ENCODE peak calls at places on chromosomes 12 and 14, in ten cellular contexts. Q is neural progenitor cell, B is kidney epithelial cell, I is HFF-Myc, C is brain microvascular endothelial cell, X is GM12865, A is PC-9, S is Caco-2, U is HL-60, K is PC-3. J is an unnamed sample.

GRCh38 chr12:89477633-89478279 is 46.8 kb downstream of the GALNT4 start:
- DNase-seq in K (no peak), Q (no peak), S (no peak), B (no peak), U (no peak), X (no peak), I (no peak), C (no peak), A (no peak), J (no peak)

GRCh38 chr14:75615200-75615599 is 36.8 kb downstream of the FLVCR2 start:
- DNase-seq in Q (no peak), A (no peak), I (no peak), K (no peak), B (no peak), X (peak), C (no peak), S (no peak), U (no peak), J (no peak)

GRCh38 chr14:21723431-21724045 is 49.9 kb upstream of the OR4E1 start:
- DNase-seq in X (peak), Q (peak), C (no peak), A (peak), S (peak), K (peak), B (no peak), U (no peak), I (no peak), J (no peak)

GRCh38 chr14:74902941-74903705 is 19.9 kb downstream of the RPS6KL1 start:
- DNase-seq in Q (peak), A (no peak), K (no peak), X (no peak), S (no peak), C (no peak), I (no peak), B (no peak), U (no peak), J (no peak)

GRCh38 chr14:50321009-50321660 is 9.0 kb downstream of the DMAC2L start:
- DNase-seq in Q (peak), K (peak), U (peak), B (peak), A (peak), X (peak), S (peak), C (peak), I (peak), J (peak)

GRCh38 chr14:68779761-68780323 is 13.0 kb downstream of the ZFP36L1 start:
- DNase-seq in I (peak), U (no peak), X (no peak), K (peak), A (peak), Q (no peak), B (peak), S (peak), C (peak), J (no peak)

GRCh38 chr14:75132374-75133086 is 5.7 kb upstream of the NEK9 start:
- DNase-seq in U (no peak), S (peak), X (peak), B (no peak), Q (peak), K (peak), A (peak), I (peak), C (peak), J (no peak)

GRCh38 chr14:69088523-69089445 is 64.1 kb downstream of the DCAF5 start:
- DNase-seq in A (no peak), S (no peak), U (no peak), K (no peak), X (no peak), B (no peak), I (no peak), Q (no peak), C (peak), J (no peak)

GRCh38 chr12:116797885-116798284 is 59.8 kb downstream of the RNFT2 start:
- DNase-seq in K (no peak), B (no peak), C (no peak), X (no peak), A (no peak), I (no peak), U (no peak), Q (no peak), S (no peak), J (peak)

GRCh38 chr14:68873379-68873778 is 80.5 kb upstream of the ZFP36L1 start:
- DNase-seq in B (no peak), X (no peak), S (no peak), Q (no peak), I (no peak), C (no peak), K (no peak), U (no peak), A (no peak), J (no peak)

GRCh38 chr12:1719139-1719538 is 28.3 kb downstream of the ADIPOR2 start:
- DNase-seq in U (no peak), Q (no peak), B (no peak), I (no peak), X (no peak), C (no peak), A (no peak), S (no peak), K (no peak), J (no peak)

GRCh38 chr12:109098142-109098652 is 800 bp downstream of the UNG start:
- DNase-seq in Q (no peak), U (no peak), X (no peak), B (no peak), C (peak), K (peak), I (no peak), A (no peak), S (no peak), J (no peak)

GRCh38 chr14:104772707-104773504 is 20.0 kb downstream of the SIVA1 start:
- DNase-seq in I (no peak), A (no peak), B (no peak), X (no peak), Q (no peak), U (no peak), S (no peak), C (no peak), K (no peak), J (no peak)

GRCh38 chr12:96698521-96698920 is 208.5 kb upstream of the NEDD1 start:
- DNase-seq in I (no peak), B (no peak), A (no peak), C (no peak), S (no peak), U (no peak), X (peak), Q (no peak), K (peak), J (no peak)

GRCh38 chr14:38256358-38256840 is 506 bp upstream of the CLEC14A start:
- DNase-seq in A (no peak), S (no peak), Q (peak), B (no peak), C (peak), X (no peak), K (no peak), U (no peak), I (no peak), J (no peak)

GRCh38 chr12:111773801-111774551 is 7.2 kb downstream of the ALDH2 start:
- DNase-seq in X (peak), K (no peak), B (peak), Q (peak), I (peak), A (no peak), S (peak), C (no peak), U (no peak), J (no peak)

GRCh38 chr12:3207858-3208257 is 130.7 kb downstream of the TSPAN9 start:
- DNase-seq in B (no peak), K (no peak), C (no peak), X (peak), Q (peak), U (no peak), S (peak), A (no peak), I (no peak), J (no peak)

GRCh38 chr14:68203871-68204270 is 384.3 kb downstream of the RAD51B start:
- DNase-seq in A (no peak), K (no peak), C (no peak), X (no peak), Q (no peak), U (no peak), B (no peak), S (no peak), I (no peak), J (no peak)

GRCh38 chr14:52977798-52978197 is 26.9 kb upstream of the FERMT2 start:
- DNase-seq in Q (no peak), U (no peak), X (no peak), A (no peak), K (no peak), I (no peak), B (no peak), C (no peak), S (no peak), J (no peak)

GRCh38 chr12:87216436-87216835 is 812.8 kb downstream of the C12orf50 start:
- DNase-seq in I (no peak), B (no peak), K (no peak), S (no peak), C (peak), A (no peak), Q (no peak), X (no peak), U (no peak), J (no peak)

GRCh38 chr14:23120405-23121251 is 1.6 kb upstream of the CEBPE start:
- DNase-seq in C (peak), A (peak), U (peak), I (peak), Q (peak), X (peak), K (peak), B (peak), S (peak), J (peak)

GRCh38 chr12:53051058-53051880 is 1.4 kb downstream of the TNS2 start:
- DNase-seq in A (no peak), K (no peak), S (peak), Q (no peak), U (no peak), B (no peak), X (no peak), C (peak), I (no peak), J (no peak)

GRCh38 chr12:79848321-79848720 is 86.6 kb downstream of the PPP1R12A start:
- DNase-seq in S (no peak), K (no peak), Q (no peak), I (peak), A (no peak), U (no peak), X (no peak), C (no peak), B (no peak), J (peak)

GRCh38 chr14:76564471-76565119 is 188.7 kb downstream of the ESRRB start:
- DNase-seq in C (no peak), S (no peak), I (no peak), K (no peak), U (no peak), B (no peak), A (no peak), X (peak), Q (peak), J (no peak)

GRCh38 chr12:8609061-8609570 is 3.5 kb downstream of the AICDA start:
- DNase-seq in I (peak), X (peak), C (peak), U (no peak), K (peak), Q (peak), S (peak), B (no peak), A (peak), J (peak)

GRCh38 chr12:32906407-32907165 is 10.0 kb upstream of the PKP2 start:
- DNase-seq in C (no peak), X (peak), K (peak), I (no peak), S (no peak), A (peak), Q (no peak), B (no peak), U (no peak), J (no peak)

GRCh38 chr12:82862069-82862841 is 175.5 kb downstream of the TMTC2 start:
- DNase-seq in C (peak), B (no peak), X (no peak), K (peak), S (no peak), Q (no peak), A (no peak), I (peak), U (no peak), J (peak)

GRCh38 chr12:72089678-72090077 is 151.0 kb downstream of the TPH2 start:
- DNase-seq in Q (no peak), C (no peak), A (no peak), X (no peak), B (no peak), U (no peak), S (no peak), K (no peak), I (no peak), J (peak)

GRCh38 chr12:70367268-70368141 is 1.4 kb downstream of the KCNMB4 start:
- DNase-seq in A (no peak), B (no peak), Q (peak), C (no peak), I (no peak), X (no peak), K (no peak), U (no peak), S (no peak), J (no peak)

GRCh38 chr14:69951263-69951662 is 72.0 kb downstream of the SMOC1 start:
- DNase-seq in K (no peak), B (no peak), U (no peak), X (no peak), S (no peak), C (no peak), A (no peak), Q (no peak), I (no peak), J (no peak)

DNA sequence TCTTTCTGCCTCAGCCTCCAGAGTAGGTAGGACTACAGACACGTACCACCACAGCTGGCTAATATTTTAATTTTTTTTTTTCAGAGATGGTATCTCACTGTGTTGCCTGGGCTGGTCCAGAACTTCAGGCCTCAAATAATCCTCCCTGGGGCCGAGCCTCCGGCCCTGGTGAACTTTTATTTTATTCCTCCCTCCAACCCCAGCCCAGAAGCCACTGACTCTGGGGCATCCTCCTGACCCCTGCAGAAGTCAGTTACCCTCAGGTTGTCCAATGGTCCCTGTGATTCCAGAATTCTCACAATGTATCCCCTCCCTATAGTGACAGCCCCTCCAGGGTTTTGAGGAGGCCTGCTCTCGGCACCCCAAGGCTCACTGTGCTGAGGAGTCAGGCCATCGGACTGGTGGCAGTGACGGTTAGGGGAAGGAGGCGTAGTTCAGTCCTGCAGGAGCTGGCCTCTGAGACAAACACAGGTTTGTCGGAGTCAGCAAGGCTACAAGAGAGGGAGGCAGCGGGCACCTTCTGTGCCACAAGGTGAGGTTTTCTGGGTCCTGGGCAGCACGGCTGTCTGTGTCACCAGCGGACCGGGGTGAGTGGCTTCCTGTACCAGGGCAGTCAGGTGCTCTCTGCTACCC is 19.4 kb upstream of the FIGNL2 start:
- DNase-seq in X (no peak), Q (no peak), K (no peak), S (no peak), U (no peak), B (no peak), I (no peak), A (no peak), C (no peak), J (no peak)
- H3K4me3 ChIP-seq in X (no peak), Q (no peak), K (no peak), S (no peak), U (no peak), B (no peak), I (no peak), A (no peak), C (no peak), J (no peak)

GRCh38 chr12:124549629-124550028 is 17.8 kb downstream of the NCOR2 start:
- DNase-seq in C (no peak), I (no peak), A (no peak), U (no peak), B (no peak), Q (no peak), X (no peak), S (no peak), K (no peak), J (no peak)
- TF ChIP-seq CTCF in C (no peak), I (no peak), A (no peak), U (no peak), B (no peak), Q (no peak), X (no peak), S (no peak), K (no peak), J (no peak)

GRCh38 chr12:56188786-56189335 is 422 bp downstream of the SMARCC2 start:
- DNase-seq in I (no peak), U (no peak), Q (peak), C (no peak), K (no peak), B (no peak), S (no peak), X (peak), A (no peak), J (no peak)

GRCh38 chr12:56192582-56192981 is 3.3 kb upstream of the SMARCC2 start:
- DNase-seq in I (no peak), Q (no peak), X (no peak), S (no peak), B (no peak), C (no peak), K (no peak), U (no peak), A (no peak), J (no peak)

GRCh38 chr12:56189336-56189917 is at the start of gene SMARCC2:
- DNase-seq in B (no peak), X (peak), S (peak), K (peak), C (peak), A (peak), I (peak), U (peak), Q (peak), J (peak)

GRCh38 chr12:56189918-56190694 is 823 bp upstream of the SMARCC2 start:
- DNase-seq in X (peak), B (no peak), I (peak), U (peak), Q (peak), C (peak), S (peak), A (peak), K (peak), J (peak)

GRCh38 chr12:56190695-56191155 is 1.4 kb upstream of the SMARCC2 start:
- DNase-seq in X (no peak), A (peak), K (no peak), U (no peak), S (no peak), I (no peak), C (no peak), Q (peak), B (no peak), J (no peak)
- H3K4me3 ChIP-seq in X (peak), A (peak), K (peak), U (peak), S (peak), I (peak), C (peak), Q (peak), B (peak), J (peak)

DNA sequence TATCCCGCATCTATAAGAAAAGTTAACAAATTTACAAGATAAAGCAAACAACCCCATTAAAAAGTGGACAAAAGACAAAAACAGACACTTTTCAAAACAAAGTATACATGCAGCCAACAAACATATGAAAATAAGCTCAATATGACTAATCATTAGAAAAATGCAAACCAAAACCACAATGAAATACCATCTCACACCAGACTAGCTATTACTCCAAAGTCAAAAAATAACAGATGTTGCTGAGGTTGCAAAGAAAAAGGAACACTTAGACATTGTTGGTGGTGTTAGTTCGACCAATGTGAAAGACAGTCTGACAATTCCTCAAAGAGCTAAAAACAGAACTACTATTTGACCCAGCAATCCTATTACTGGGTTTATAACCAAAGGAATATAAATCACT is 968.6 kb upstream of the USP15 start:
- DNase-seq in B (no peak), A (no peak), S (no peak), K (peak), I (no peak), C (peak), X (no peak), Q (no peak), U (no peak), J (no peak)
- TF ChIP-seq CTCF in B (no peak), A (no peak), S (no peak), K (no peak), I (no peak), C (no peak), X (no peak), Q (no peak), U (no peak), J (no peak)

GRCh38 chr12:106956048-106956935 is 585 bp downstream of the TMEM263 start:
- DNase-seq in C (peak), Q (peak), X (peak), A (peak), S (peak), U (no peak), B (peak), K (peak), I (peak), J (peak)

GRCh38 chr12:106957617-106958016 is 1.9 kb downstream of the TMEM263 start:
- DNase-seq in Q (no peak), X (no peak), I (no peak), S (no peak), K (no peak), U (no peak), C (no peak), B (no peak), A (no peak), J (no peak)

GRCh38 chr12:106960443-106960842 is 4.7 kb downstream of the TMEM263 start:
- DNase-seq in A (no peak), I (no peak), S (no peak), X (no peak), U (no peak), Q (no peak), K (no peak), B (no peak), C (no peak), J (no peak)

DNA sequence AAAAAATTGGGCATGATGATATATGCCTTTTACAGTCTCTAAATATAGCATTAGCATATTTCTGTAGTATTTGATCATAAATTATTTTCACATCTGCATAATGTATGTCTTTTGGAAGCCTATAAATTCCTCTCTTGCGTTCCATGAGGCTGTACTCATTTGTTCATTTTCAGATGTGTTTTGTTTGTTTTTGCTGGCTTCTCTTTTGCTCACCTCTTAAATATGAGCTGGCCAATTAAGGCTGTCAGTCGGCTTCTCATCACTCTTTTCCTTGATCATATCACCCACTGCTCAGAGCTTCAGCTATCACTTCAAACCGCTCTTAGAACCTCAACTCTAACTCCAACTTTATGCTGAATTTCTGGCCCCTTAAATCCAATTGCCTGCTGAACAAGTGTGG is 6.6 kb downstream of the TMEM263 start:
- DNase-seq in K (no peak), S (no peak), I (no peak), Q (no peak), U (no peak), A (no peak), X (no peak), C (no peak), B (no peak), J (no peak)
- H3K4me3 ChIP-seq in K (no peak), S (no peak), I (no peak), Q (no peak), U (no peak), A (no peak), X (no peak), C (no peak), B (no peak), J (no peak)

GRCh38 chr12:6950401-6950801 is 755 bp upstream of the PTPN6 start:
- DNase-seq in X (peak), K (no peak), A (no peak), S (peak), B (no peak), I (no peak), C (no peak), U (no peak), Q (no peak), J (no peak)
- TF ChIP-seq CTCF in X (peak), K (no peak), A (peak), S (peak), B (peak), I (no peak), C (peak), U (no peak), Q (no peak), J (peak)

DNA sequence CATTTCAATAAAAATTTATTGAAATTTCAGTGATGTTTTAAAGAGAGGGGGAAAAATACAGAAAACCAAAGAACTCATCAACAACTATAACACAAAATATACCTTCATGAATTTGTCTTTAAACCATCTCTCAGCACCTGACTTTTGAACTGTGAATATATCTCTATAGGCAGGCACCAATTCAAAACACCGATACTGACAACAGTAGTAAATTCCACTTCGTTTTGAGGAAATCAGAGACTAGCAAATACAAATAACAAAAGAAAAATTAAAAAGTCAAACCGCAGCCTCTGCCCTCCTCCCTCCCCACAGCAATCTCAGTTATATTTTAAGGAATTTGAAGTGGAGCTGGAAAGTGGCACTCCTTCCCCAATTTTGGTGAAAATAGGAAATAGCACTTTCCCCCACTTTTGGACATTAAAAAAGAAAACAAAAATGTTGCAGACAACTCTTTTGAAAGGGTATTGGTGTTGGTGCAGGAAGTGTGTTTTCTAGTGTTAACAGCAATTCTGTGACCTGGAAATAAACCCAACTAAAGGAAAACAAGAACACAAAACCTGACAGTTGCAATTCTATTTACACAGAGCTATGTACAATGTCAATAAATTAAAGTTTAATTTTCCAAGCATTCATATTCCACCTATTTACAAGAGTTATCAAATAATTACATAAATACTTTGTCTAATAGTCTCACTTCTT is 13.6 kb downstream of the TBX3 start:
- DNase-seq in K (peak), A (no peak), S (no peak), I (no peak), C (no peak), Q (no peak), X (no peak), U (no peak), B (no peak), J (no peak)
- H3K4me3 ChIP-seq in K (peak), A (no peak), S (no peak), I (peak), C (no peak), Q (no peak), X (no peak), U (no peak), B (no peak), J (peak)

J was measured in LNCaP clone FGC.